ENCODE peak calls at places on chromosomes 7 and 10, in seven cellular contexts. Q is endodermal cell, N is gastrocnemius medialis, T is breast epithelium, I is colonic mucosa, V is IMR-90, S is AG04450. M is an unnamed sample. For H3K9me3, the result is how much of the 10 kb centered on the place peaks cover.

GRCh38 chr10:131556061-131556896 is 244.8 kb upstream of the TCERG1L start:
- DNase-seq in Q (no peak), T (no peak), V (no peak), N (no peak), S (no peak), I (no peak), M (no peak)

GRCh38 chr10:20492447-20492846 is 404.7 kb downstream of the NEBL start:
- DNase-seq in I (no peak), S (no peak), V (no peak), T (no peak), Q (no peak), N (no peak), M (no peak)

GRCh38 chr7:50676754-50677153 is 105.9 kb downstream of the GRB10 start:
- DNase-seq in I (no peak), S (no peak), N (no peak), T (no peak), V (no peak), Q (peak), M (no peak)

GRCh38 chr7:105578496-105578895 is 2.8 kb downstream of the EFCAB10 start:
- DNase-seq in Q (no peak), V (peak), N (no peak), T (no peak), I (no peak), S (no peak), M (no peak)

GRCh38 chr7:47587389-47587788 is 5.5 kb upstream of the TNS3 start:
- DNase-seq in N (no peak), I (no peak), Q (no peak), V (no peak), S (no peak), T (no peak), M (peak)

GRCh38 chr10:118979661-118980060 is 49.9 kb upstream of the NANOS1 start:
- DNase-seq in Q (no peak), T (no peak), I (no peak), N (no peak), S (no peak), V (no peak), M (no peak)

GRCh38 chr7:135812151-135812550 is 63.5 kb upstream of the FAM180A start:
- DNase-seq in V (no peak), I (no peak), Q (no peak), S (no peak), T (no peak), N (no peak), M (no peak)

GRCh38 chr7:19920200-19920599 is 146.8 kb upstream of the TMEM196 start:
- DNase-seq in S (no peak), T (no peak), N (no peak), V (peak), Q (no peak), I (no peak), M (no peak)

GRCh38 chr7:55498142-55498541 is 74.2 kb downstream of the VOPP1 start:
- DNase-seq in I (no peak), T (no peak), N (no peak), S (no peak), V (no peak), Q (no peak), M (no peak)

GRCh38 chr7:126483972-126484371 is 768.8 kb downstream of the GRM8 start:
- DNase-seq in T (no peak), Q (no peak), I (no peak), V (no peak), N (no peak), S (no peak), M (no peak)

GRCh38 chr7:151038951-151039849 is 9.1 kb upstream of the ASIC3 start:
- DNase-seq in S (no peak), T (no peak), Q (peak), N (peak), I (peak), V (peak), M (peak)

GRCh38 chr7:27168265-27168947 is 3.1 kb upstream of the HOXA9 start:
- DNase-seq in V (no peak), T (no peak), S (no peak), N (peak), I (peak), Q (peak), M (no peak)

GRCh38 chr7:117873056-117873932 is at the start of gene CTTNBP2:
- DNase-seq in V (peak), N (peak), S (no peak), T (peak), Q (peak), I (peak), M (peak)

GRCh38 chr7:80199072-80199471 is 64.4 kb downstream of the GNAI1 start:
- DNase-seq in S (no peak), T (no peak), V (no peak), N (no peak), Q (no peak), I (no peak), M (no peak)

GRCh38 chr10:3002304-3002703 is 65.0 kb upstream of the PFKP start:
- DNase-seq in N (no peak), I (no peak), V (no peak), S (no peak), Q (no peak), T (no peak), M (no peak)

GRCh38 chr10:78470267-78471103 is 436.8 kb downstream of the RPS24 start:
- DNase-seq in V (peak), S (no peak), I (peak), N (no peak), T (no peak), Q (no peak), M (no peak)

GRCh38 chr10:102583435-102584417 is 60.6 kb upstream of the TRIM8 start:
- DNase-seq in N (peak), S (peak), Q (peak), I (peak), V (peak), T (peak), M (peak)

GRCh38 chr10:44965651-44966097 is 6.1 kb downstream of the RASSF4 start:
- DNase-seq in T (no peak), N (peak), S (no peak), I (peak), Q (peak), V (no peak), M (no peak)

GRCh38 chr7:40887099-40887498 is 752.3 kb downstream of the SUGCT start:
- DNase-seq in N (no peak), Q (no peak), S (no peak), T (no peak), I (no peak), V (peak), M (no peak)

GRCh38 chr7:141533149-141533949 is 17.9 kb upstream of the AGK start:
- DNase-seq in S (peak), T (peak), Q (peak), V (peak), I (peak), N (peak), M (peak)

GRCh38 chr7:112788778-112789343 is 1.3 kb downstream of the TMEM168 start:
- DNase-seq in Q (no peak), T (no peak), V (no peak), S (no peak), N (no peak), I (peak), M (no peak)

GRCh38 chr7:120915314-120915713 is 35.3 kb upstream of the ING3 start:
- DNase-seq in S (no peak), Q (no peak), V (no peak), N (no peak), I (no peak), T (no peak), M (no peak)

GRCh38 chr7:82953324-82954027 is 209.2 kb downstream of the PCLO start:
- DNase-seq in T (no peak), V (no peak), N (no peak), S (no peak), I (no peak), Q (no peak), M (no peak)

GRCh38 chr10:1026578-1026977 is 919 bp upstream of the IDI2 start:
- DNase-seq in I (no peak), Q (no peak), N (peak), V (no peak), S (no peak), T (no peak), M (no peak)

GRCh38 chr10:86195521-86195920 is 171.1 kb downstream of the GRID1 start:
- DNase-seq in V (no peak), I (no peak), N (no peak), S (no peak), Q (no peak), T (no peak), M (no peak)

GRCh38 chr7:44438851-44439250 is 51.6 kb downstream of the NUDCD3 start:
- DNase-seq in S (no peak), Q (no peak), T (no peak), V (peak), I (no peak), N (no peak), M (no peak)

GRCh38 chr7:14851610-14852009 is 50.9 kb downstream of the DGKB start:
- DNase-seq in I (no peak), V (peak), T (no peak), Q (no peak), N (no peak), S (no peak), M (no peak)

GRCh38 chr10:45592432-45592831 is 80.1 kb downstream of the ZFAND4 start:
- DNase-seq in I (no peak), Q (no peak), S (no peak), V (no peak), T (no peak), N (no peak), M (no peak)

GRCh38 chr7:103446046-103446520 is at the start of gene SLC26A5:
- DNase-seq in N (no peak), I (peak), S (no peak), Q (peak), T (no peak), V (no peak), M (peak)

GRCh38 chr10:121454776-121455175 is 143.5 kb downstream of the FGFR2 start:
- DNase-seq in I (no peak), V (no peak), T (no peak), N (no peak), S (no peak), Q (no peak), M (no peak)

GRCh38 chr10:48658243-48658888 is 26.3 kb upstream of the WDFY4 start:
- DNase-seq in S (peak), N (peak), V (peak), Q (peak), T (peak), I (peak), M (peak)

GRCh38 chr10:22615819-22616499 is 98.4 kb downstream of the PIP4K2A start:
- DNase-seq in T (no peak), V (no peak), Q (no peak), N (peak), I (peak), S (no peak), M (peak)

GRCh38 chr7:131633342-131633843 is 77.0 kb upstream of the PODXL start:
- DNase-seq in V (peak), S (no peak), I (no peak), T (no peak), Q (peak), N (no peak), M (no peak)

GRCh38 chr7:157497367-157497743 is 160.6 kb downstream of the DNAJB6 start:
- DNase-seq in I (no peak), V (no peak), S (no peak), N (no peak), T (peak), Q (peak), M (no peak)

GRCh38 chr10:30818854-30819253 is 189.3 kb upstream of the LYZL2 start:
- DNase-seq in I (no peak), N (no peak), T (no peak), V (no peak), S (no peak), Q (no peak), M (no peak)
- H3K4me3 ChIP-seq in I (no peak), N (peak), T (peak), V (no peak), S (no peak), Q (no peak), M (no peak)

GRCh38 chr7:42700376-42701327 is 211.2 kb downstream of the C7orf25 start:
- DNase-seq in Q (no peak), V (no peak), S (no peak), T (no peak), I (no peak), N (no peak), M (peak)
- TF ChIP-seq CTCF in Q (peak), V (peak), S (peak), T (no peak), I (no peak), N (no peak), M (no peak)

DNA sequence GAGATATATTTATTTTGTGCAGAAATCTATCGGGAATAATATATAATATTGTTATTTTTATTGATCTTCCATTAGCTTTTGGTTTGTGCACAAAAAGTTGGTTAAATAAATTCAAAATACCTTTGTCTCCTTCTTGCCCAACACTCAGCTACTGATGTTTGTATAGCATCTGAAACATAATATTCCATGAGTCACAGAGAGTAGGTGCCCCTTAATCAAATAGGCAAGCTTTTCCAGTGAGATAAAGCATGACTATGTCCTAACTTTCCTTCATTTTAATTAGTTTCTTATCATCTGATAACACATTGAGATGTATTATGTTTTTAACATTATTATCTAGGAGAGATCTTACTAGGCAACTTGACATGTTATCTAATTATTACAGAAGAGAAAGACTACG is 432.2 kb downstream of the KIF20B start:
- DNase-seq in T (no peak), N (no peak), S (no peak), Q (no peak), V (no peak), I (no peak), M (no peak)
- H3K9me3 ChIP-seq in T (half or more), N (under half), S (under half), Q (under half), V (under half), I (under half), M (under half)

DNA sequence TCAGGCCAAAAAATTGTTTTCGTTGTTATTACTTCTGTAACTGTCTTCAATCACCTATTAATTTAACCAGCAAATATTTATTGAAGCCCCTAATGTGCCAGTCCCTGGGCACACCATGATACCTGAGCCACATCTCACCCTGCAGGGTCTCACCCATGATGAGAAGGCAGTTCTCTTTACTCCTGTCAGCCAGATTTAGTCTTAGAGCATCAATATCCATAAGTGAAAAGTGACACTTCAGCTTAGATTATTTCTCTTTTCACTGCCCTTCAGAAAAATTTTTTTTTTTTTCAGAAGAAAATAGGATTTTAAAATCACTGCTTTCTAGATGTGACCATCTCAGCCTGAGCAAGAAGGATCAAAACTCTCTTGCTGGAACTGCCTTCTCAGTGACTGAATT is 258.6 kb upstream of the NFE2L3 start:
- DNase-seq in I (no peak), V (no peak), N (no peak), T (no peak), S (no peak), Q (no peak), M (no peak)
- H3K4me3 ChIP-seq in I (no peak), V (no peak), N (peak), T (no peak), S (no peak), Q (no peak), M (no peak)

M was measured in body of pancreas.